ENCODE peak calls at places on chromosome 4, in ten cellular contexts. One of them, this sample, is unnamed.
A peak's percentile ranks its signal among the peaks of the same experiment; 100 is the strongest.

GRCh38 chr4:22720091-22720490 is 27.4 kb downstream of the GBA3 start:
- DNase-seq in keratinocyte: no peak
- DNase-seq in heart right ventricle: no peak
- DNase-seq in psoas muscle: no peak
- DNase-seq in upper lobe of right lung: no peak
- DNase-seq in right lobe of liver: no peak
- DNase-seq in CD14-positive monocyte: no peak
- DNase-seq in mammary epithelial cell: no peak
- DNase-seq in BE2C: no peak
- DNase-seq in body of pancreas: no peak
- DNase-seq in this sample: no peak

GRCh38 chr4:166422475-166422874 is 549.4 kb downstream of the TLL1 start:
- DNase-seq in keratinocyte: peak; percentile 5
- DNase-seq in heart right ventricle: no peak
- DNase-seq in psoas muscle: no peak
- DNase-seq in upper lobe of right lung: no peak
- DNase-seq in right lobe of liver: no peak
- DNase-seq in CD14-positive monocyte: no peak
- DNase-seq in mammary epithelial cell: peak; percentile 72
- DNase-seq in BE2C: no peak
- DNase-seq in body of pancreas: no peak
- DNase-seq in this sample: no peak

GRCh38 chr4:38135201-38135600 is 175.0 kb downstream of the PTTG2 start:
- DNase-seq in keratinocyte: no peak
- DNase-seq in heart right ventricle: no peak
- DNase-seq in psoas muscle: no peak
- DNase-seq in upper lobe of right lung: no peak
- DNase-seq in right lobe of liver: no peak
- DNase-seq in CD14-positive monocyte: no peak
- DNase-seq in mammary epithelial cell: no peak
- DNase-seq in BE2C: no peak
- DNase-seq in body of pancreas: no peak
- DNase-seq in this sample: no peak

GRCh38 chr4:177127658-177128057 is 182.0 kb upstream of the NEIL3 start:
- DNase-seq in keratinocyte: no peak
- DNase-seq in heart right ventricle: no peak
- DNase-seq in psoas muscle: no peak
- DNase-seq in upper lobe of right lung: no peak
- DNase-seq in right lobe of liver: no peak
- DNase-seq in CD14-positive monocyte: no peak
- DNase-seq in mammary epithelial cell: peak; percentile 56
- DNase-seq in BE2C: no peak
- DNase-seq in body of pancreas: no peak
- DNase-seq in this sample: no peak

GRCh38 chr4:99749445-99750391 is 66.9 kb upstream of the DAPP1 start:
- DNase-seq in keratinocyte: no peak
- DNase-seq in heart right ventricle: no peak
- DNase-seq in psoas muscle: no peak
- DNase-seq in upper lobe of right lung: no peak
- DNase-seq in right lobe of liver: no peak
- DNase-seq in CD14-positive monocyte: no peak
- DNase-seq in mammary epithelial cell: no peak
- DNase-seq in BE2C: no peak
- DNase-seq in body of pancreas: no peak
- DNase-seq in this sample: no peak

GRCh38 chr4:147596377-147596776 is 20.8 kb upstream of the TMEM184C start:
- DNase-seq in keratinocyte: no peak
- DNase-seq in heart right ventricle: no peak
- DNase-seq in psoas muscle: no peak
- DNase-seq in upper lobe of right lung: no peak
- DNase-seq in right lobe of liver: no peak
- DNase-seq in CD14-positive monocyte: no peak
- DNase-seq in mammary epithelial cell: peak; percentile 32
- DNase-seq in BE2C: no peak
- DNase-seq in body of pancreas: no peak
- DNase-seq in this sample: no peak

GRCh38 chr4:151242305-151242704 is 34.7 kb upstream of the PRSS48 start:
- DNase-seq in keratinocyte: no peak
- DNase-seq in heart right ventricle: no peak
- DNase-seq in psoas muscle: no peak
- DNase-seq in upper lobe of right lung: no peak
- DNase-seq in right lobe of liver: no peak
- DNase-seq in CD14-positive monocyte: no peak
- DNase-seq in mammary epithelial cell: no peak
- DNase-seq in BE2C: no peak
- DNase-seq in body of pancreas: no peak
- DNase-seq in this sample: no peak

GRCh38 chr4:186657766-186658165 is 65.9 kb downstream of the FAT1 start:
- DNase-seq in keratinocyte: no peak
- DNase-seq in heart right ventricle: no peak
- DNase-seq in psoas muscle: no peak
- DNase-seq in upper lobe of right lung: no peak
- DNase-seq in right lobe of liver: no peak
- DNase-seq in CD14-positive monocyte: no peak
- DNase-seq in mammary epithelial cell: peak; percentile 73
- DNase-seq in BE2C: no peak
- DNase-seq in body of pancreas: no peak
- DNase-seq in this sample: no peak

GRCh38 chr4:15150636-15151432 is 148.6 kb downstream of the CPEB2 start:
- DNase-seq in keratinocyte: no peak
- DNase-seq in heart right ventricle: no peak
- DNase-seq in psoas muscle: no peak
- DNase-seq in upper lobe of right lung: no peak
- DNase-seq in right lobe of liver: no peak
- DNase-seq in CD14-positive monocyte: no peak
- DNase-seq in mammary epithelial cell: no peak
- DNase-seq in BE2C: no peak
- DNase-seq in body of pancreas: no peak
- DNase-seq in this sample: no peak

GRCh38 chr4:6017800-6018199 is 431 bp downstream of the C4orf50 start:
- DNase-seq in keratinocyte: no peak
- DNase-seq in heart right ventricle: no peak
- DNase-seq in psoas muscle: no peak
- DNase-seq in upper lobe of right lung: no peak
- DNase-seq in right lobe of liver: no peak
- DNase-seq in CD14-positive monocyte: no peak
- DNase-seq in mammary epithelial cell: no peak
- DNase-seq in BE2C: no peak
- DNase-seq in body of pancreas: no peak
- DNase-seq in this sample: no peak

GRCh38 chr4:8837181-8837811 is 34.3 kb downstream of the HMX1 start:
- DNase-seq in keratinocyte: no peak
- DNase-seq in heart right ventricle: no peak
- DNase-seq in psoas muscle: peak; percentile 23
- DNase-seq in upper lobe of right lung: peak; percentile 60
- DNase-seq in right lobe of liver: peak; percentile 9
- DNase-seq in CD14-positive monocyte: peak; percentile 16
- DNase-seq in mammary epithelial cell: no peak
- DNase-seq in BE2C: no peak
- DNase-seq in body of pancreas: peak; percentile 8
- DNase-seq in this sample: no peak

GRCh38 chr4:150130953-150131352 is 52.7 kb downstream of the DCLK2 start:
- DNase-seq in keratinocyte: no peak
- DNase-seq in heart right ventricle: no peak
- DNase-seq in psoas muscle: peak; percentile 57
- DNase-seq in upper lobe of right lung: no peak
- DNase-seq in right lobe of liver: no peak
- DNase-seq in CD14-positive monocyte: no peak
- DNase-seq in mammary epithelial cell: no peak
- DNase-seq in BE2C: no peak
- DNase-seq in body of pancreas: no peak
- DNase-seq in this sample: no peak

GRCh38 chr4:81486502-81486901 is 14.8 kb upstream of the RASGEF1B start:
- DNase-seq in keratinocyte: no peak
- DNase-seq in heart right ventricle: no peak
- DNase-seq in psoas muscle: no peak
- DNase-seq in upper lobe of right lung: no peak
- DNase-seq in right lobe of liver: no peak
- DNase-seq in CD14-positive monocyte: no peak
- DNase-seq in mammary epithelial cell: no peak
- DNase-seq in BE2C: no peak
- DNase-seq in body of pancreas: no peak
- DNase-seq in this sample: no peak

DNA sequence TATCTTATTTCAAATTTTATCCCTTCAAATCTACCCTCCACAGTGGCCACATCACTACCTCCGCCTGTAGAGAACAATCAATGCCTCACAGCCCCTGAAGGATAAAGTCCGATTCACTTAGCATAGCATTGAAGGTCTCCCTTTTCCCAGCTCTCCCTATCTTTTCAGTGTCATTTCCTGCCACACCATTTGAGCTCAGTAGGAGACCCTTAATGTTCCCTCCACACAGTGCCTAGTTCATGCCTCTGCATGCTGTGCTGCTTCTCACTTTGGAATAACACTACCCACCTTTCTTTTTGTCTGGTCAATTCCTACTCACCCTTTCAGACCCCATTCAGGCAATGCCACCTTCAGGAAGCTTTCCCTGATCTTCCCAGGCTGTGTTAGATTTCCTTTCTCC is 23.6 kb upstream of the SCOC start:
- DNase-seq in keratinocyte: no peak
- DNase-seq in heart right ventricle: no peak
- DNase-seq in psoas muscle: no peak
- DNase-seq in upper lobe of right lung: no peak
- DNase-seq in right lobe of liver: no peak
- DNase-seq in CD14-positive monocyte: no peak
- DNase-seq in mammary epithelial cell: no peak
- DNase-seq in BE2C: no peak
- DNase-seq in body of pancreas: no peak
- DNase-seq in this sample: no peak
- TF ChIP-seq CTCF in keratinocyte: no peak
- TF ChIP-seq CTCF in heart right ventricle: no peak
- TF ChIP-seq CTCF in psoas muscle: no peak
- TF ChIP-seq CTCF in upper lobe of right lung: no peak
- TF ChIP-seq CTCF in right lobe of liver: no peak
- TF ChIP-seq CTCF in CD14-positive monocyte: no peak
- TF ChIP-seq CTCF in mammary epithelial cell: no peak
- TF ChIP-seq CTCF in BE2C: no peak
- TF ChIP-seq CTCF in body of pancreas: no peak
- TF ChIP-seq CTCF in this sample: no peak

GRCh38 chr4:932713-933070 is 432 bp downstream of the TMEM175 start:
- DNase-seq in keratinocyte: no peak
- DNase-seq in heart right ventricle: no peak
- DNase-seq in psoas muscle: peak; percentile 63
- DNase-seq in upper lobe of right lung: no peak
- DNase-seq in right lobe of liver: no peak
- DNase-seq in CD14-positive monocyte: no peak
- DNase-seq in mammary epithelial cell: no peak
- DNase-seq in BE2C: no peak
- DNase-seq in body of pancreas: no peak
- DNase-seq in this sample: peak; percentile 49
- TF ChIP-seq CTCF in keratinocyte: no peak
- TF ChIP-seq CTCF in heart right ventricle: no peak
- TF ChIP-seq CTCF in psoas muscle: no peak
- TF ChIP-seq CTCF in upper lobe of right lung: no peak
- TF ChIP-seq CTCF in right lobe of liver: no peak
- TF ChIP-seq CTCF in CD14-positive monocyte: no peak
- TF ChIP-seq CTCF in mammary epithelial cell: no peak
- TF ChIP-seq CTCF in BE2C: peak; percentile 16
- TF ChIP-seq CTCF in body of pancreas: no peak
- TF ChIP-seq CTCF in this sample: no peak

GRCh38 chr4:7630559-7631287 is 196.0 kb upstream of the PSAPL1 start:
- DNase-seq in keratinocyte: peak; percentile 21
- DNase-seq in heart right ventricle: peak; percentile 87
- DNase-seq in psoas muscle: peak; percentile 83
- DNase-seq in upper lobe of right lung: no peak
- DNase-seq in right lobe of liver: peak; percentile 86
- DNase-seq in CD14-positive monocyte: no peak
- DNase-seq in mammary epithelial cell: peak; percentile 83
- DNase-seq in BE2C: peak; percentile 64
- DNase-seq in body of pancreas: peak; percentile 23
- DNase-seq in this sample: no peak
- TF ChIP-seq CTCF in keratinocyte: no peak
- TF ChIP-seq CTCF in heart right ventricle: no peak
- TF ChIP-seq CTCF in psoas muscle: no peak
- TF ChIP-seq CTCF in upper lobe of right lung: no peak
- TF ChIP-seq CTCF in right lobe of liver: peak; percentile 19
- TF ChIP-seq CTCF in CD14-positive monocyte: no peak
- TF ChIP-seq CTCF in mammary epithelial cell: no peak
- TF ChIP-seq CTCF in BE2C: no peak
- TF ChIP-seq CTCF in body of pancreas: no peak
- TF ChIP-seq CTCF in this sample: no peak

DNA sequence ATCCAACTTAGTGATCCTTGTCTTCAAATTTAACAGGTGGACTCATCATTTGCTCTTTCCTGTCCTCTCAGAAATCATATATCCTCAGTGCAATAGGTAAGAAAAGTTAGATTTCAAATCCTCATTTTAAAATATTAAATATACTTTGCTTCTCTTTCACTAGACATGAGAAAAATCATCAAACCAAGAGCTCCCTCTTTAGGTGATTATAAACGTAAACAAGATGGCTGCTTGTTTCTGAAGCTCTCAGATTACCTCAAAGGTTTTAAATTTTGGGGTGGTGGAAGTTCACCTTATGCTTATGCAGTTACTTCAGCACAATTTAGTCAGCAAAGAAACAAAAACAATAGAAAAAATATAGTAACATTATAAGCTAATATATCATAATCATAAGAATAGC is 27.3 kb downstream of the CSN3 start:
- DNase-seq in keratinocyte: no peak
- DNase-seq in heart right ventricle: no peak
- DNase-seq in psoas muscle: no peak
- DNase-seq in upper lobe of right lung: no peak
- DNase-seq in right lobe of liver: no peak
- DNase-seq in CD14-positive monocyte: no peak
- DNase-seq in mammary epithelial cell: peak; percentile 0
- DNase-seq in BE2C: no peak
- DNase-seq in body of pancreas: no peak
- DNase-seq in this sample: no peak
- TF ChIP-seq CTCF in keratinocyte: no peak
- TF ChIP-seq CTCF in heart right ventricle: no peak
- TF ChIP-seq CTCF in psoas muscle: no peak
- TF ChIP-seq CTCF in upper lobe of right lung: peak; percentile 17
- TF ChIP-seq CTCF in right lobe of liver: peak; percentile 36
- TF ChIP-seq CTCF in CD14-positive monocyte: no peak
- TF ChIP-seq CTCF in mammary epithelial cell: no peak
- TF ChIP-seq CTCF in BE2C: peak; percentile 54
- TF ChIP-seq CTCF in body of pancreas: no peak
- TF ChIP-seq CTCF in this sample: no peak

DNA sequence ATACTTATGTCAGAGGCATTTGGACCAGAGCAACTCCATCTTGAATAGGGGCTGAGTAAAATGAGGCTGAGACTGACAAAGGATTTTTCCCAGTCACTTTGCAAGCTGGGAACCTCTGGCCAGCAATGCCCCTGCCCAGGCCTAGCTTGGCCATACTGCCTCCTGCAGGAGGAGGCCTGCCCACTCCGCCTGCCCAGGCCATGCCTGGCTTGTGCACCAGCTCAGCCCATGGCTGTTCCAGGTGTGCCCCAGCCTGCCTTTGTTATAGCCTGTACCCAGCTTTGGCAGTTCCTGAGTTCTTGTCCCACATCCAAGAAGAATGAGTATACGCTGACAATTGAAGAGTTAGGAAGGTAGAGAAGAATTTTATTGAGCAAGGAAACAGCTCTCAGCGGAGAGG is 176.1 kb downstream of the AASDH start:
- DNase-seq in keratinocyte: no peak
- DNase-seq in heart right ventricle: no peak
- DNase-seq in psoas muscle: no peak
- DNase-seq in upper lobe of right lung: no peak
- DNase-seq in right lobe of liver: no peak
- DNase-seq in CD14-positive monocyte: no peak
- DNase-seq in mammary epithelial cell: no peak
- DNase-seq in BE2C: no peak
- DNase-seq in body of pancreas: no peak
- DNase-seq in this sample: no peak
- TF ChIP-seq CTCF in keratinocyte: no peak
- TF ChIP-seq CTCF in heart right ventricle: no peak
- TF ChIP-seq CTCF in psoas muscle: no peak
- TF ChIP-seq CTCF in upper lobe of right lung: no peak
- TF ChIP-seq CTCF in right lobe of liver: no peak
- TF ChIP-seq CTCF in CD14-positive monocyte: no peak
- TF ChIP-seq CTCF in mammary epithelial cell: no peak
- TF ChIP-seq CTCF in BE2C: no peak
- TF ChIP-seq CTCF in body of pancreas: no peak
- TF ChIP-seq CTCF in this sample: no peak